ENCODE peak calls at places on chromosomes 7 and 10, in five cellular contexts. P, Y, A, H and I are unnamed samples.

GRCh38 chr7:94297397-94297838 is 97.3 kb upstream of the COL1A2 start:
- DNase-seq in A (no peak), H (peak; percentile 95), P (peak; percentile 83), Y (peak; percentile 89), I (no peak)

GRCh38 chr7:11716185-11716584 is 115.8 kb downstream of the THSD7A start:
- DNase-seq in A (no peak), P (no peak), H (peak; percentile 74), Y (no peak), I (peak; percentile 52)

GRCh38 chr7:150383710-150384397 is 4.7 kb downstream of the ZNF775 start:
- DNase-seq in P (no peak), A (no peak), Y (no peak), H (no peak), I (no peak)

GRCh38 chr10:18689498-18689897 is 30.3 kb downstream of the ARL5B start:
- DNase-seq in Y (no peak), H (peak; percentile 7), A (no peak), P (no peak), I (peak; percentile 33)

GRCh38 chr10:10758306-10758705 is 259.4 kb upstream of the CELF2 start:
- DNase-seq in Y (no peak), P (no peak), A (no peak), H (peak; percentile 15), I (peak; percentile 72)

GRCh38 chr10:82643601-82644000 is 768.6 kb downstream of the NRG3 start:
- DNase-seq in H (peak; percentile 12), A (no peak), Y (no peak), P (peak; percentile 9), I (no peak)

GRCh38 chr10:110211455-110211843 is 4.0 kb downstream of the MXI1 start:
- DNase-seq in Y (no peak), A (no peak), H (no peak), P (no peak), I (no peak)

GRCh38 chr10:75555323-75555722 is 123.9 kb downstream of the LRMDA start:
- DNase-seq in H (no peak), A (no peak), P (no peak), Y (no peak), I (no peak)

GRCh38 chr10:125073996-125074395 is 86.4 kb downstream of the CTBP2 start:
- DNase-seq in H (no peak), A (no peak), Y (no peak), P (no peak), I (no peak)

GRCh38 chr10:78584266-78584665 is 484.5 kb upstream of the ZMIZ1 start:
- DNase-seq in Y (no peak), P (no peak), A (no peak), H (no peak), I (no peak)

GRCh38 chr10:80500572-80501380 is 36.9 kb upstream of the SH2D4B start:
- DNase-seq in A (no peak), Y (no peak), P (no peak), H (no peak), I (no peak)

GRCh38 chr10:121062040-121062574 is 210.9 kb downstream of the WDR11 start:
- DNase-seq in Y (no peak), P (no peak), H (no peak), A (no peak), I (no peak)

GRCh38 chr7:106770191-106770590 is 94.9 kb upstream of the PIK3CG start:
- DNase-seq in Y (no peak), P (no peak), A (no peak), H (peak; percentile 74), I (no peak)

GRCh38 chr7:144006029-144006428 is 5.9 kb downstream of the OR6B1 start:
- DNase-seq in H (no peak), Y (no peak), P (no peak), A (no peak), I (no peak)

GRCh38 chr7:66557214-66558200 is 71.2 kb upstream of the KCTD7 start:
- DNase-seq in Y (peak; percentile 79), A (peak; percentile 56), P (peak; percentile 76), H (peak; percentile 31), I (no peak)

GRCh38 chr7:100655908-100656674 is at the start of gene ACTL6B:
- DNase-seq in Y (peak; percentile 65), A (peak; percentile 72), H (no peak), P (peak; percentile 76), I (peak; percentile 76)

GRCh38 chr7:146255604-146256003 is 139.0 kb downstream of the CNTNAP2 start:
- DNase-seq in A (no peak), P (no peak), H (no peak), Y (no peak), I (no peak)

GRCh38 chr7:43905209-43905946 is 1.0 kb downstream of the URGCP start:
- DNase-seq in H (peak; percentile 55), Y (no peak), P (peak; percentile 70), A (peak; percentile 52), I (no peak)

GRCh38 chr10:91493313-91493712 is 83.2 kb downstream of the HECTD2 start:
- DNase-seq in H (peak; percentile 18), Y (no peak), A (peak; percentile 15), P (no peak), I (peak; percentile 27)

GRCh38 chr7:22082553-22082885 is 136.8 kb upstream of the CDCA7L start:
- DNase-seq in P (no peak), A (no peak), Y (no peak), H (peak; percentile 6), I (no peak)

GRCh38 chr10:79260803-79261740 is 86.2 kb upstream of the PPIF start:
- DNase-seq in H (peak; percentile 56), Y (no peak), P (no peak), A (no peak), I (no peak)

GRCh38 chr10:87850742-87851205 is 12.6 kb downstream of the KLLN start:
- DNase-seq in H (peak; percentile 60), A (peak; percentile 63), Y (peak; percentile 55), P (peak; percentile 68), I (peak; percentile 24)

GRCh38 chr10:131897297-131897899 is 3.4 kb upstream of the PPP2R2D start:
- DNase-seq in H (no peak), A (no peak), Y (no peak), P (peak; percentile 67), I (no peak)

GRCh38 chr7:76293407-76293901 is 9.0 kb upstream of the HSPB1 start:
- DNase-seq in P (no peak), H (no peak), A (no peak), Y (no peak), I (no peak)

GRCh38 chr10:129962092-129962494 is 2.0 kb downstream of the EBF3 start:
- DNase-seq in P (no peak), Y (no peak), H (no peak), A (no peak), I (no peak)

GRCh38 chr7:51090411-51090810 is 226.2 kb downstream of the COBL start:
- DNase-seq in Y (no peak), A (no peak), H (no peak), P (no peak), I (no peak)

GRCh38 chr7:128877756-128878120 is 15.1 kb downstream of the ATP6V1F start:
- DNase-seq in A (no peak), Y (no peak), P (no peak), H (no peak), I (no peak)

GRCh38 chr10:19874791-19875190 is 58.6 kb downstream of the PLXDC2 start:
- DNase-seq in Y (no peak), A (no peak), P (peak; percentile 29), H (no peak), I (no peak)

GRCh38 chr7:111845853-111846252 is 283.6 kb upstream of the IMMP2L start:
- DNase-seq in H (no peak), Y (no peak), P (no peak), A (no peak), I (no peak)

GRCh38 chr10:77111611-77112550 is 525.7 kb downstream of the KCNMA1 start:
- DNase-seq in H (peak; percentile 65), A (peak; percentile 76), P (no peak), Y (no peak), I (peak; percentile 9)

GRCh38 chr10:42782446-42783180 is at the start of gene BMS1:
- DNase-seq in A (peak; percentile 88), H (peak; percentile 92), P (peak; percentile 93), Y (peak; percentile 93), I (peak; percentile 82)